ENCODE peak calls at places on chromosomes 2 and 18, in ten cellular contexts. Y is fibroblast of lung, G is sigmoid colon, I is PC-9, C is cardiac muscle cell, W is upper lobe of right lung, S is Peyer's patch, L is ascending aorta, J is GM23338, E is stomach. X is an unnamed sample. For H3K4me1, the result is how much of the 10 kb centered on the place peaks cover.

GRCh38 chr2:7031424-7032245 is 114.4 kb downstream of the RNF144A start:
- DNase-seq in G (peak), S (peak), J (no peak), W (peak), L (no peak), E (peak), Y (no peak), I (peak), C (peak), X (peak)

GRCh38 chr2:26614205-26615128 is 26.7 kb downstream of the CIB4 start:
- DNase-seq in J (no peak), I (no peak), G (peak), W (peak), E (peak), L (no peak), S (no peak), Y (no peak), C (no peak), X (no peak)

GRCh38 chr18:1906421-1906820 is 664.9 kb downstream of the METTL4 start:
- DNase-seq in W (no peak), Y (no peak), I (no peak), C (no peak), L (no peak), J (no peak), E (no peak), G (no peak), S (no peak), X (no peak)

GRCh38 chr2:54459037-54459441 is 2.9 kb downstream of the SPTBN1 start:
- DNase-seq in G (no peak), E (no peak), I (no peak), W (no peak), Y (peak), J (no peak), C (peak), L (no peak), S (no peak), X (no peak)

GRCh38 chr18:59202258-59202820 is 17.6 kb upstream of the GRP start:
- DNase-seq in G (no peak), J (no peak), I (no peak), Y (no peak), C (no peak), L (no peak), W (no peak), S (no peak), E (no peak), X (no peak)

GRCh38 chr2:66370824-66371223 is 64.1 kb upstream of the MEIS1 start:
- DNase-seq in C (no peak), G (no peak), E (no peak), Y (no peak), I (no peak), J (no peak), W (no peak), L (no peak), S (no peak), X (no peak)

GRCh38 chr2:70685771-70686171 is 82.2 kb downstream of the ADD2 start:
- DNase-seq in Y (no peak), J (no peak), L (peak), G (peak), I (no peak), E (peak), W (peak), S (no peak), C (peak), X (no peak)

GRCh38 chr2:123518387-123518786 is 506.7 kb upstream of the CNTNAP5 start:
- DNase-seq in G (no peak), J (no peak), Y (peak), C (no peak), S (no peak), W (no peak), L (no peak), I (no peak), E (no peak), X (no peak)

GRCh38 chr2:10179422-10179821 is 56.9 kb downstream of the RRM2 start:
- DNase-seq in G (no peak), Y (no peak), E (no peak), C (no peak), I (no peak), L (no peak), J (no peak), W (no peak), S (no peak), X (no peak)

GRCh38 chr2:217844696-217845095 is 158.1 kb downstream of the TNS1 start:
- DNase-seq in W (no peak), Y (no peak), E (no peak), C (no peak), G (no peak), L (no peak), I (no peak), J (no peak), S (no peak), X (no peak)

GRCh38 chr18:55579471-55579870 is 8.5 kb downstream of the TCF4 start:
- DNase-seq in I (no peak), J (no peak), S (no peak), G (no peak), L (no peak), Y (peak), E (no peak), W (no peak), C (peak), X (no peak)

GRCh38 chr18:25349131-25349925 is 2.6 kb downstream of the ZNF521 start:
- DNase-seq in J (peak), E (no peak), C (peak), I (no peak), L (peak), G (peak), S (peak), Y (peak), W (peak), X (no peak)

GRCh38 chr2:15631883-15632282 is 40.2 kb downstream of the DDX1 start:
- DNase-seq in I (no peak), C (no peak), W (no peak), J (no peak), E (no peak), S (no peak), G (no peak), L (no peak), Y (no peak), X (no peak)

GRCh38 chr2:225276207-225276606 is 123.3 kb upstream of the NYAP2 start:
- DNase-seq in Y (no peak), G (no peak), W (no peak), I (no peak), E (no peak), J (no peak), L (no peak), C (no peak), S (no peak), X (no peak)

GRCh38 chr2:42270757-42271156 is 90.3 kb downstream of the COX7A2L start:
- DNase-seq in G (no peak), W (no peak), E (no peak), I (no peak), J (no peak), S (no peak), L (no peak), Y (no peak), C (no peak), X (no peak)
- H3K27ac ChIP-seq in G (peak), W (peak), E (no peak), I (no peak), J (no peak), S (no peak), L (peak), Y (no peak), C (no peak), X (no peak)

GRCh38 chr2:23915327-23915726 is 11.6 kb downstream of the ATAD2B start:
- DNase-seq in J (no peak), E (no peak), Y (no peak), W (no peak), L (no peak), S (no peak), C (no peak), G (no peak), I (no peak), X (no peak)

GRCh38 chr2:23916727-23917458 is 10.0 kb downstream of the ATAD2B start:
- DNase-seq in J (peak), I (no peak), L (no peak), G (no peak), W (no peak), C (no peak), S (no peak), E (no peak), Y (no peak), X (no peak)

GRCh38 chr2:23924589-23925359 is 2.1 kb downstream of the ATAD2B start:
- DNase-seq in L (no peak), J (no peak), W (no peak), G (no peak), E (no peak), I (no peak), S (no peak), C (no peak), Y (no peak), X (no peak)

DNA sequence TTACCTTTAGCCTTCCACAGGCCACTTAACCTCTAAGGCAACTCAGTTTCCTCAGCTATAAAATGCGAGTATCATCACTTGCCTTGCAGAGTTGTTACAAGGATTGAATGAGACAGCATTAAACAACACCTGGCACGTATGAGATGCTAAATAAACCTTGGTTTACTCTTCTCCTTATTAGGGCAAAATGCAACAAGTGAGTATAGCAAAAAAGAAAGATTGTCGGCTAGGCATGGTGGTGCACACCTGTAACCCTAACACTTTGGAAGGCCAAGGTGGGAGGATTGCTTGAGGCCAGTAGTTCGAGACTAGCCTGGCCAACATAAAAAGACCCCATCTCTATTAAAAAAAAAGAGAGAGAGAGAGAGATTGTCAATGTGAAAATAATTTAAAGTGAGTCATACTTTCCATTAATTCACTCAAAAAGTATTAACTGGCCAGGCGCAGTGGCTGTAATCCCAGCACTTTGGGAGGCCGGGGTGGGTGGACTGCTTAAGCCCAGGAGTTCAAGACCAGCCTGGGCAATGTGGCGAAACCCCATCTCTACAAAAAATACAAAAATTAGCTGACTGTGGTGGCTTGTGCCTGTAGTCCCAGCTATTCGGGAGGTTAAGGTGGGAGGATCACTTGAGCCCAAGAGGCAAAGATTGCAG is 8.0 kb downstream of the ATAD2B start:
- DNase-seq in E (no peak), Y (no peak), L (no peak), I (no peak), S (no peak), W (no peak), C (no peak), J (no peak), G (no peak), X (no peak)
- H3K4me1 ChIP-seq in E (under half), Y (under half), L (under half), I (under half), S (under half), W (under half), C (under half), J (under half), G (under half), X (under half)

DNA sequence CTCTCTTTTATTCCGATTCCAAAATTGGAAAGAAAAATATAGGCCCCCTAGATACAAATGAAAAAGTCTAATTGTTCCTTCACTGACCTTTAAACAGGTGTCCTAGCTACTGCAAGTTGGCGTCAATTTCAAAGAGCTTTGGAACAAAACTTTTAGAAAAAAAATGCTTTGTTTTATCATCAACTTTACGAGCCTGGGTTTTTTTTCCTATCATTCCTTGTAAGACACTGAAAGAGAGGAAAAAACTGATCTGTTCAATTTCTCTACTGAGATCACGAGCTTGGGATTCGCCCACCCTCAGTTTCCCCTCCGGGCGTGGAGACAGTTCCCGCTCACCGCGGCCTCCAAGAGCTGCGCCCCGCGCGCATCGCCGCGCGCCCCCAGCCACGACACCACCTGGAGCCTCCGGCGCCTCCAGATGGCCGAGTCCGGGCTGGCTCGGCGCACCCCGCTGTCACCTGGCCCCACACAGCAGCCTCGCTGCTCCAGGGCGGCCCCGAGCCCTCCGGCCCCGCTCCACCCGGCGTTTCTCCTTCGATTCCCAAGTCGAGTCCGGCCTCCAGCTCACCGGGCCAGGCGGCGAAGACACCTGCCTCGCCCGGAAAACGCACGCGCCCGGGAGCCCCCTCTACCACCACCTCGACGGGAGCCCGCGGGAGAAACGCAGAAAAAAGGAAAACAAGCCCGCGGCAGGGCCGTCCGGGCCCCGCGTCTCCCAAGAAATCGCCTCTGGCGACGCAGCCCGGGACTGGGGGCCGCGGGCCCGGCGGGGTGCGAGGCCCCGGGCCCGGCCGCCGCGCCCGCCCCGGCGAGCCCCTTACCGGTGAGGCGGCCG is 659 bp downstream of the TBC1D8 start:
- DNase-seq in E (peak), J (peak), C (peak), Y (no peak), S (peak), G (peak), W (peak), L (no peak), I (peak), X (no peak)
- TF ChIP-seq CTCF in E (no peak), J (no peak), C (no peak), Y (no peak), S (no peak), G (no peak), W (no peak), L (no peak), I (no peak), X (peak)

GRCh38 chr2:237682901-237683670 is 55.7 kb downstream of the LRRFIP1 start:
- DNase-seq in L (peak), C (no peak), Y (no peak), J (no peak), I (peak), W (peak), S (no peak), E (no peak), G (peak), X (no peak)
- H3K27ac ChIP-seq in L (peak), C (no peak), Y (no peak), J (no peak), I (peak), W (peak), S (no peak), E (peak), G (no peak), X (no peak)

GRCh38 chr2:219126555-219126954 is 34.1 kb downstream of the NHEJ1 start:
- DNase-seq in E (peak), S (no peak), I (no peak), G (no peak), Y (no peak), C (no peak), W (no peak), L (no peak), J (no peak), X (no peak)
- H3K4me1 ChIP-seq in E (half or more), S (under half), I (under half), G (under half), Y (under half), C (under half), W (under half), L (under half), J (under half), X (under half)

GRCh38 chr2:489084-489483 is 188.1 kb downstream of the TMEM18 start:
- DNase-seq in L (no peak), I (no peak), G (no peak), J (no peak), E (no peak), S (no peak), Y (no peak), W (no peak), C (no peak), X (no peak)

GRCh38 chr2:492178-492577 is 185.0 kb downstream of the TMEM18 start:
- DNase-seq in E (no peak), Y (no peak), L (no peak), I (no peak), C (no peak), W (no peak), J (no peak), S (no peak), G (no peak), X (no peak)

GRCh38 chr2:486381-486780 is 190.8 kb downstream of the TMEM18 start:
- DNase-seq in I (no peak), J (no peak), C (no peak), S (no peak), E (no peak), W (no peak), Y (no peak), L (no peak), G (no peak), X (no peak)

GRCh38 chr2:489838-490237 is 187.4 kb downstream of the TMEM18 start:
- DNase-seq in S (no peak), L (no peak), I (no peak), W (no peak), Y (no peak), G (no peak), J (no peak), C (no peak), E (no peak), X (no peak)

DNA sequence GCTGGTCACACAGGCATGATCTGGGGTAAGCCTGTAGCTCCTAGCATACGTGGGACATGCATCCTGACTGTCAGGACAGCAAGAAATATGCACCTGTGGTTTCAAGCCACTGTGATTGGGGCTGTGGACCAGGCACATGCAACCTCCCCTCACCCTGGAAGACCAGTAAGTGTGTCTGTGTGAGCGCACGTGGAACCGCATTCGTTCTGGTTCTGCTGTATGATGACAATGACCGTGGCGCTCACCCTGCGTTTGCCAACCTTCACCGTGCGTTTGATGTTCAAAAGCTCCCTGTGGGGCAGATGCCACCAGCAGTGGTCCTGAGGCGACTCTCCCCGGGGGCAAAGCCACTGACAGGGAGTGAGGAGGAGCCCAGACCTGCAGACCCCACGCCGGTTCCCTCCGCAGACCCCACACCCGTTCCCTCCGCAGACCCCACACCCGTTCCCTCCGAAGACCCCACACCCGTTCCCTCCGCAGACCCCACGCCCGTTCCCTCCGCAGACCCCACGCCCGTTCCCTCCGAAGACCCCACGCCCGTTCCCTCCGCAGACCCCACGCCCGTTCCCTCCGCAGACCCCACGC is 189.6 kb downstream of the TMEM18 start:
- DNase-seq in Y (no peak), W (no peak), E (no peak), J (no peak), L (no peak), I (no peak), G (no peak), S (no peak), C (no peak), X (no peak)
- TF ChIP-seq CTCF in Y (no peak), W (no peak), E (no peak), J (no peak), L (no peak), I (no peak), G (no peak), S (no peak), C (no peak), X (no peak)

X was measured in RWPE2.